ENCODE peak calls at places on chromosomes 4 and X, in six cellular contexts. T is PC-3, B is neural progenitor cell, J is MM.1S, H is HCT116, I is GM23248. A is an unnamed sample.

GRCh38 chr4:113784497-113785254 is 23.1 kb upstream of the CAMK2D start:
- DNase-seq in T (peak), B (no peak), J (no peak), H (peak), I (peak), A (no peak)

GRCh38 chr4:37389967-37390580 is 145.5 kb downstream of the NWD2 start:
- DNase-seq in T (peak), B (peak), J (peak), H (peak), I (peak), A (peak)

GRCh38 chr4:90328558-90328957 is 201.4 kb downstream of the CCSER1 start:
- DNase-seq in T (peak), B (peak), J (no peak), H (peak), I (peak), A (peak)

GRCh38 chrX:19758536-19758935 is 128.9 kb downstream of the SH3KBP1 start:
- DNase-seq in T (peak), B (no peak), J (no peak), H (no peak), I (peak), A (no peak)

GRCh38 chr4:83011779-83012630 is 1.4 kb upstream of the LIN54 start:
- DNase-seq in T (peak), B (no peak), J (peak), H (no peak), I (peak), A (no peak)

GRCh38 chrX:2642791-2643190 is 48.3 kb upstream of the CD99 start:
- DNase-seq in T (no peak), B (no peak), J (no peak), H (no peak), I (no peak), A (no peak)

GRCh38 chrX:120269379-120270035 is 18.9 kb downstream of the ZBTB33 start:
- DNase-seq in T (no peak), B (no peak), J (no peak), H (no peak), I (peak), A (no peak)

GRCh38 chrX:13473666-13474516 is 95.5 kb upstream of the EGFL6 start:
- DNase-seq in T (no peak), B (peak), J (peak), H (no peak), I (peak), A (no peak)

GRCh38 chrX:106619797-106620196 is 8.0 kb downstream of the RADX start:
- DNase-seq in T (peak), B (no peak), J (no peak), H (no peak), I (peak), A (no peak)

GRCh38 chrX:109863811-109864210 is 130.8 kb upstream of the ACSL4 start:
- DNase-seq in T (no peak), B (no peak), J (no peak), H (no peak), I (no peak), A (no peak)

GRCh38 chr4:9977518-9978031 is 43.7 kb downstream of the SLC2A9 start:
- DNase-seq in T (no peak), B (no peak), J (no peak), H (no peak), I (no peak), A (no peak)

GRCh38 chr4:41658106-41658505 is 90.4 kb downstream of the PHOX2B start:
- DNase-seq in T (peak), B (no peak), J (no peak), H (no peak), I (no peak), A (no peak)

GRCh38 chr4:81352476-81352875 is 119.2 kb downstream of the RASGEF1B start:
- DNase-seq in T (no peak), B (no peak), J (no peak), H (no peak), I (peak), A (no peak)

GRCh38 chr4:52824603-52825310 is 37.4 kb upstream of the RASL11B start:
- DNase-seq in T (no peak), B (peak), J (no peak), H (no peak), I (peak), A (peak)

GRCh38 chr4:80173387-80173786 is 23.9 kb upstream of the PRDM8 start:
- DNase-seq in T (peak), B (peak), J (peak), H (no peak), I (peak), A (no peak)

DNA sequence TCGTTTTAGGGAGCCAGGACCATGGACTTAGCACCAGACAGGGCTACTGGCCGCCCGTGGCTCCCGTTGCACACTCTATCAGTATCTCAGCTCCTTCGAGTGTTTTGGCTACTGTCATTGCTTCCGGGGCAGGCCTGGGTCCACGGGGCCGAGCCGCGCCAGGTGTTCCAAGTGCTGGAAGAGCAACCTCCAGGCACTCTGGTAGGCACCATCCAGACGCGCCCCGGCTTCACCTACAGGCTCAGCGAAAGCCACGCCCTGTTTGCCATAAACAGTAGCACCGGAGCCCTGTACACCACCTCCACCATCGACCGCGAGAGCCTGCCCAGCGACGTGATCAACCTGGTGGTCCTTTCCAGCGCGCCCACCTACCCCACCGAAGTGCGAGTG is 1.6 kb downstream of the FAT4 start:
- DNase-seq in T (peak), B (peak), J (no peak), H (no peak), I (peak), A (peak)
- TF ChIP-seq EZH2phosphoT487 in T (no peak), B (no peak), J (no peak), H (no peak), I (no peak), A (no peak)

GRCh38 chr4:65698631-65699030 is 28.3 kb upstream of the EPHA5 start:
- DNase-seq in T (no peak), B (no peak), J (no peak), H (no peak), I (no peak), A (no peak)
- H3K9ac ChIP-seq in T (no peak), B (no peak), J (no peak), H (no peak), I (no peak), A (no peak)

GRCh38 chr4:158255727-158256324 is 45.5 kb downstream of the TMEM144 start:
- DNase-seq in T (peak), B (peak), J (peak), H (peak), I (peak), A (peak)
- TF ChIP-seq EZH2phosphoT487 in T (no peak), B (no peak), J (no peak), H (no peak), I (no peak), A (no peak)

DNA sequence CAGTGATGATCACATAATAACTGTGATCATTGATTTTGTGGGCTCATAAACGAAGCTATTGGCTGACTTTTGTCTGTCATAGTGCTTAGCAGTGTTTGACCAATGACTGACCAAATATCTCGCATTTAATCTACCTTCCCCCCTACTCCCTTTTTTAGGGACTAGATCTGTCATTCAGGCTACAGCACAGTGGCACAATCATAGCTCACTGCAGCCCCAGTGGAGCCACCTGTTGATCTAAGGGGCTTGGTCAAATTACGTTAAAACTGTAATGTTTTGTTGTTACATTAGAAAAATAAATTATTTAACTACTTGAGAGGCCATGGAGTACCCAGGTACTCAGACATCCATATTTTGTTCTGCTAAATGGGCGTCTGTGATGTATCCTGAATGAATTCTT is 1.5 kb downstream of the FUNDC2 start:
- DNase-seq in T (peak), B (peak), J (no peak), H (no peak), I (no peak), A (no peak)
- H3K9ac ChIP-seq in T (peak), B (no peak), J (peak), H (peak), I (peak), A (peak)

GRCh38 chrX:99750721-99751120 is 659.4 kb downstream of the PCDH19 start:
- DNase-seq in T (no peak), B (no peak), J (no peak), H (no peak), I (no peak), A (no peak)
- TF ChIP-seq EZH2phosphoT487 in T (no peak), B (no peak), J (no peak), H (no peak), I (no peak), A (no peak)

GRCh38 chrX:48914593-48915493 is 3.4 kb upstream of the SLC35A2 start:
- DNase-seq in T (no peak), B (no peak), J (no peak), H (no peak), I (no peak), A (no peak)

GRCh38 chrX:48918644-48919340 is at the start of gene PIM2:
- DNase-seq in T (peak), B (peak), J (peak), H (peak), I (peak), A (peak)

GRCh38 chrX:48918303-48918643 is 551 bp downstream of the PIM2 start:
- DNase-seq in T (no peak), B (peak), J (no peak), H (no peak), I (no peak), A (no peak)

GRCh38 chrX:48919360-48919821 is 567 bp upstream of the PIM2 start:
- DNase-seq in T (no peak), B (no peak), J (peak), H (no peak), I (peak), A (peak)

DNA sequence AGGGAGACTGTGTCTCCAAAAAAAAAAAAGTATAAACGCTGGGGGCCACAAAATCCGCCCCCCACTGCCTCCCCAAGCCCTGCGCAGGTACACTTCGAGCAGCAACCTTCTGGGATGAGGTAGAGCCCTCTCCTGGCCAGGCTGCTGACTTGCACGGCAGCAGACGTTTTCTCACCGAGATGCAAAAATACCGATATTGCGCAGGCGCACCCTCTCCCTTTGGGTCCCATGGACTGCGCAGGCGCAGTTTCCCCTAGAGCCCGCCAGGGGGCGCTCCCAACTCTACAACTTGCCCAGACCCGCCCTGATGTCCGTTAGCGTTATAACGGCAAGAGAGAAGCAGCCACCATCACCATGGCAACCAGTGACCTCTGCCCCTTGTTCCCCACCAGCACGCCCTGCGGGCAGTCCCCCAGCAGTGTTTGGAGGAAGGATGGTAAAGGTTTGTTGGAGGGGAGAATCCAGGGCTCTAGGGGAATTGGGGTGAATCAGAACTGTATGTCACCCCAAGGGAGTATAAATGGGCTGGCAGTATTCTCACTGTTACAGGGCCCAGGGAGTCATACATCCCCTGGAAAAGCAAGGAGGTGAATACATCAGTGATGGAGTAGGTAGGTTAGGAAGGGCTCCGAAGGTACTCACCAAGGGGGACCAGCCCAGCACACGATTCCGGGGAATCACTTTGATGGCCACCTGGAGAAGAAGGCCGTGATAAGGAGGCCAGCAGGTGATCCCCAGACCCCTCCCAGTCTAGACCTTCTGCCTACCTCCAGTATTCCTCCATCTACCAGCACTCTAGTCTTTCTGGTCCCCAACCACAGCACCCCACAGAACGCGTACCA is 1.5 kb downstream of the PIM2 start:
- DNase-seq in T (peak), B (peak), J (peak), H (peak), I (peak), A (peak)
- H3K9ac ChIP-seq in T (no peak), B (no peak), J (peak), H (peak), I (no peak), A (no peak)

GRCh38 chr4:13523591-13524503 is 20.5 kb downstream of the NKX3-2 start:
- DNase-seq in T (no peak), B (no peak), J (no peak), H (no peak), I (no peak), A (peak)
- TF ChIP-seq EZH2phosphoT487 in T (no peak), B (no peak), J (no peak), H (no peak), I (no peak), A (no peak)

GRCh38 chr4:151324124-151324448 is 1.3 kb downstream of the SH3D19 start:
- DNase-seq in T (no peak), B (no peak), J (no peak), H (no peak), I (no peak), A (no peak)
- H3K9ac ChIP-seq in T (peak), B (peak), J (no peak), H (peak), I (peak), A (peak)

GRCh38 chr4:78560296-78560963 is 8.9 kb downstream of the ANXA3 start:
- DNase-seq in T (peak), B (no peak), J (no peak), H (peak), I (peak), A (no peak)
- TF ChIP-seq EZH2phosphoT487 in T (no peak), B (no peak), J (no peak), H (no peak), I (no peak), A (no peak)

GRCh38 chr4:6269651-6270511 is at the start of gene WFS1:
- DNase-seq in T (peak), B (peak), J (peak), H (peak), I (peak), A (peak)

GRCh38 chr4:6271206-6271605 is 1.6 kb downstream of the WFS1 start:
- DNase-seq in T (no peak), B (no peak), J (no peak), H (no peak), I (no peak), A (no peak)

GRCh38 chr4:6269400-6269650 is 325 bp upstream of the WFS1 start:
- DNase-seq in T (no peak), B (no peak), J (no peak), H (no peak), I (no peak), A (no peak)

GRCh38 chr4:6271701-6272465 is 2.2 kb downstream of the WFS1 start:
- DNase-seq in T (peak), B (no peak), J (no peak), H (no peak), I (no peak), A (no peak)

GRCh38 chr4:6270691-6271121 is 1.1 kb downstream of the WFS1 start:
- DNase-seq in T (peak), B (no peak), J (no peak), H (no peak), I (peak), A (no peak)
- H3K9ac ChIP-seq in T (peak), B (peak), J (peak), H (peak), I (peak), A (peak)

A was measured in SK-N-SH.